ENCODE peak calls at places on chromosomes 4 and X, in six cellular contexts. W is brain microvascular endothelial cell, P is ascending aorta, C is SK-N-SH, Y is heart left ventricle, R is prostate gland. E is an unnamed sample.

GRCh38 chrX:2324116-2324515 is 176.7 kb downstream of the DHRSX start:
- DNase-seq in Y (no peak), C (no peak), R (no peak), P (no peak), W (no peak), E (no peak)

GRCh38 chr4:26048378-26048882 is 134.4 kb downstream of the SMIM20 start:
- DNase-seq in C (peak; percentile 32), Y (peak; percentile 51), R (peak; percentile 34), P (peak; percentile 90), W (peak; percentile 65), E (peak; percentile 47)

GRCh38 chr4:10584042-10584441 is 100.5 kb downstream of the CLNK start:
- DNase-seq in R (no peak), C (no peak), W (peak; percentile 89), P (no peak), Y (peak; percentile 35), E (no peak)

GRCh38 chrX:119391279-119391678 is 7.9 kb upstream of the SLC25A43 start:
- DNase-seq in W (peak; percentile 19), Y (no peak), R (no peak), P (no peak), C (peak; percentile 26), E (no peak)

GRCh38 chr4:157804986-157805385 is 367.8 kb downstream of the GASK1B start:
- DNase-seq in W (no peak), Y (no peak), R (no peak), C (no peak), P (no peak), E (no peak)

GRCh38 chrX:49910344-49910743 is 12.1 kb upstream of the CLCN5 start:
- DNase-seq in R (no peak), C (no peak), W (no peak), Y (no peak), P (no peak), E (no peak)

GRCh38 chrX:12758291-12758690 is 32.9 kb upstream of the PRPS2 start:
- DNase-seq in C (no peak), W (no peak), Y (no peak), P (no peak), R (no peak), E (no peak)

GRCh38 chr4:186819357-186820086 is 95.9 kb upstream of the FAT1 start:
- DNase-seq in W (no peak), Y (no peak), R (no peak), C (no peak), P (no peak), E (no peak)

GRCh38 chrX:40644821-40645358 is 2.5 kb downstream of the CXorf38 start:
- DNase-seq in R (peak; percentile 5), P (peak; percentile 79), Y (peak; percentile 62), C (peak; percentile 27), W (peak; percentile 68), E (peak; percentile 4)

GRCh38 chr4:159171287-159171686 is 68.4 kb downstream of the RAPGEF2 start:
- DNase-seq in C (no peak), W (no peak), P (no peak), R (no peak), Y (no peak), E (no peak)

GRCh38 chrX:19581786-19582185 is 66.5 kb upstream of the MAP3K15 start:
- DNase-seq in W (no peak), C (no peak), P (no peak), R (no peak), Y (no peak), E (no peak)

GRCh38 chrX:44952329-44953027 is 79.5 kb downstream of the KDM6A start:
- DNase-seq in P (no peak), R (no peak), C (no peak), W (no peak), Y (no peak), E (no peak)

GRCh38 chrX:44953734-44954502 is 80.9 kb downstream of the KDM6A start:
- DNase-seq in R (no peak), P (no peak), Y (no peak), C (no peak), W (no peak), E (no peak)

GRCh38 chrX:44949125-44949524 is 76.1 kb downstream of the KDM6A start:
- DNase-seq in C (no peak), R (no peak), P (no peak), W (no peak), Y (no peak), E (no peak)

GRCh38 chrX:44954562-44954961 is 81.6 kb downstream of the KDM6A start:
- DNase-seq in C (no peak), W (no peak), Y (no peak), R (no peak), P (no peak), E (no peak)

GRCh38 chrX:44951572-44952067 is 78.6 kb downstream of the KDM6A start:
- DNase-seq in P (no peak), Y (no peak), R (no peak), W (no peak), C (no peak), E (no peak)
- H3K27ac ChIP-seq in P (no peak overlapping the region), Y (peak overlapping the region; percentile 60), R (no peak overlapping the region), W (no peak overlapping the region), C (no peak overlapping the region), E (no peak overlapping the region)

DNA sequence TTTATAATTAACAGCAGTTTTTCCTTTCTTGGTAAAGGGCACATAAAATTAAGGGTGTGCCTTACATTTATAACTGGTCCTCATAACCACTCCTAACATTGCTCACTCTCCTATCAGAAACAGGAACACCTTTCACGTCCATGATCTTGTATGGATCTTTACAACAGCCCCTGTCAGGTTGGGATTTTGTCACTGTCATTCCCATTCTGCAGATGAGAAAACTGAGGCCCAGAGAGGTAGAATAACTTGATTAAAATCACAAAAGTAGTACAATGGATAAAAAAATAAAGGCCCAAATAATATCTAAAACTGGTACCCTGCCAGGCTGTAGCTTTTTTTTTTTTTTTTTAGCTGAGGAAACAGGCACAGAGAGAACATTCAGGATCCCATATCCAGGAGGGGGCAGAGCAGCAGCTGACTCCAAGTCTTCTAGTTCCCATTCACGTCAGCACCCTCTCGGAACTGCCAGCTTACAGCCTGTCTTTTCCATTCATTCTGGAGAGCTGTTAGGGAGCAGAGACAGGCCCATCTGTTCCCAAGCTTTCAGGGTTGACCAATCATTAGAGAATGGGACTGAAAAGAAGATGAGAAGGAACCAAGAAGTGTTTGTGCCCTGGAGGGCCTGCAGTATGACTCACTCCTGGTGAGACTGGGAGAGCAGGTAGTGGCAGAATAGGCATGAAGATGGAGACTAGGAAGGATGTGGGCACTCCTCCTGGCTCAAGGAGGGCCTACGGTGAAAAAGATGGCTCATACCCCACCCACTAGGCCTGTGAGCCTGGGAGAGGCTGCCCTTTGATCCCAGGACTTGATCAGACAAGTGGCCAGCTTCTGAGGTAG is 7.3 kb downstream of the SUV39H1 start:
- DNase-seq in P (no peak), C (no peak), Y (no peak), W (no peak), R (no peak), E (no peak)
- H3K36me3 ChIP-seq in P (peaks cover 8% of the 10 kb centered on the region), C (no peaks in the 10 kb centered on the region), Y (peaks cover 4% of the 10 kb centered on the region), W (no peaks in the 10 kb centered on the region), R (no peaks in the 10 kb centered on the region), E (peaks cover 6% of the 10 kb centered on the region)

DNA sequence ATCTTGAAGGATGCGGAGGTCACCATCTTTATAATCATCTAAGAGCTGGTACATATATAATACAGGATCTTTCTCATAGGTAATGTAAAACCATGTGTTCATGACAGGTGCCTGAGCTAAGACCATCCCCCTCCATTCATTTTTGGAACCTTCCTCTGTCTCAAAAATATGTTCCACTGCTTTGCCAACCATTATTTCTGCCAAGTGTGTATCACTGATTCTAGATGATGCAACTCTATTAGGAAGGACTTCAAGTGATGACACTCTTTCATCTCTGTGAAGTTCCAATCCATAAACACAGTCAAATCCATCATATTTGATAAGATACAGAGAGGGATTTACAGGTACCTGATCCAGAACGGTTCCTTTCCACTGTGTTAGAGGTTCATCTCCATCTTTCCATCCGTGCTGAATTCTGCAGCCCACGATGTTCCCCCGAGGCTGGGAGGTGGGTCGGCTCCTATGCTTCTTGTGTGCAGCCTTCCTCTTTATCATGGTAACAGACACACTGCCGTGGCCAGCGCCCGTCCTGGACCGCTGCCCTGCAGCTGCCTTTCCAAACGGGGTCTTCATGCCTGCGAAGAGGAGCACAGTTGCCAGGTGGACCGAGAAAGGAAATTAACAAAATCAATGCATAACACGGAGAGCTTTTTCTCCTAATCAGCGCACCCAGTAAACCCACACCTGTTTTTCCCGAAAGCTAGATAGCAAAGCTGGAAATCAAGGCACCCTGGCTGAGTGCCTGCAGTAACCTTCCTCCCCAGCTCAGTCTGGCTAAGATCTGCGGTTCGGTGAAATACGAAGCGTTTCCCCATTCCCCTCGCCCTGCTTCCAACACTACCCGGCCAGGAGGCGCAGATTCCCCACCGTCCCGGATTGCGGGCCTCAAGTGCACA is 718 bp downstream of the SPIN3 start:
- DNase-seq in P (no peak), R (no peak), Y (no peak), W (no peak), C (peak; percentile 18), E (no peak)
- H3K27ac ChIP-seq in P (peak overlapping the region; percentile 74), R (peak overlapping the region; percentile 71), Y (peak overlapping the region; percentile 46), W (no peak overlapping the region), C (no peak overlapping the region), E (peak overlapping the region; percentile 59)

GRCh38 chr4:176334066-176334465 is 14.3 kb downstream of the SPCS3 start:
- DNase-seq in Y (no peak), R (no peak), W (no peak), C (no peak), P (no peak), E (no peak)

GRCh38 chr4:176335421-176335820 is 15.7 kb downstream of the SPCS3 start:
- DNase-seq in P (no peak), C (no peak), W (no peak), R (no peak), Y (no peak), E (no peak)

DNA sequence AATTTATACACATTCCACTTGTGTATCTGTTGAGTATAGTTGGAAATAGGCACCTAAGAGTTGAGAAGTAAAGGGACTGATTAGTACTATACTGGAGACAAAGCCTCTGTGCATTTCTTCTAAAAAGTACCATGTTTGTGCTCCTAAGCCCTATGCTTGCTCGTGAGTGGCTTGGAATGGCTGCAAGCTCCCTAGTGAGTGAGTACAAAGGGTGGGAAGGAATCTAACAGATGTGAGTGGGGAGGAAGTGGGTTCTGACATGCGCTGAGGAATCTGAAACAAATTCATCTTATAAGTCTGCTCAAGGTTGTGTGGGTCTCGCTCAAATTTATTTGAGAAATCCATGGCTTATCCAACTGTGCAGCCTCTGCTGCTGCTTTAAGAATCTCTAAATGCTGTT is 13.3 kb downstream of the SPCS3 start:
- DNase-seq in W (no peak), R (no peak), Y (no peak), P (no peak), C (no peak), E (no peak)
- H3K36me3 ChIP-seq in W (peaks cover 9% of the 10 kb centered on the region), R (no peaks in the 10 kb centered on the region), Y (peaks cover 40% of the 10 kb centered on the region), P (peaks cover 11% of the 10 kb centered on the region), C (peaks cover 38% of the 10 kb centered on the region), E (peaks cover 3% of the 10 kb centered on the region)

DNA sequence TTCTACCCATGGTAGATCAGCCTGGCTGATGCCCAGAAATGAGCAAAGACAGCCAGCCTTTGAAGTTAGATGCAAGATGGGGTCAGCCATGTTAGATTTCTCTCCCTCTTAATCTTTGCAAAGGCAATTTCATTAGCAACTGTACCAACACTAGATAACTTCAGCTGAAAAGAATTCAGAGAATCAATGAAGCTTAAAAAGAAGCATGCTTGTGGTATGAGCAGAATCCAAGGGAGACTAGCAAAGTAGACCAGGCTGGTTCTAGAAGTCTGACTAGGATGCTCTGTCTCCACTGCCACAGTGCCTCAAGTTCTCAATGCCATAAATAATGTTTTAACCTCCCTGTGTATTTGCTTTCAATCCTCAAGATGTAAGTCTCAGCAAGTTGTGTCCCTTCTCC is 247.3 kb downstream of the SLC7A11 start:
- DNase-seq in Y (no peak), R (no peak), W (peak; percentile 9), C (no peak), P (no peak), E (no peak)
- H3K27ac ChIP-seq in Y (no peak overlapping the region), R (no peak overlapping the region), W (no peak overlapping the region), C (no peak overlapping the region), P (no peak overlapping the region), E (no peak overlapping the region)

GRCh38 chr4:88675543-88675942 is 22.1 kb downstream of the NAP1L5 start:
- DNase-seq in R (no peak), W (no peak), C (no peak), P (no peak), Y (no peak), E (no peak)
- H3K36me3 ChIP-seq in R (no peaks in the 10 kb centered on the region), W (no peaks in the 10 kb centered on the region), C (peaks cover 31% of the 10 kb centered on the region), P (peaks cover 33% of the 10 kb centered on the region), Y (peaks cover 81% of the 10 kb centered on the region), E (peaks cover 15% of the 10 kb centered on the region)